ENCODE peak calls at places on chromosomes 7 and 10, in five cellular contexts. One of them, this sample, is unnamed.

GRCh38 chr7:1954366-1955004 is 278.3 kb downstream of the MAD1L1 start:
- DNase-seq in GM23338: no peak
- DNase-seq in heart left ventricle: peak
- DNase-seq in endothelial cell: no peak
- DNase-seq in brain microvascular endothelial cell: no peak
- DNase-seq in this sample: no peak

GRCh38 chr10:24695452-24695851 is 28.2 kb downstream of the ARHGAP21 start:
- DNase-seq in endothelial cell: no peak
- DNase-seq in brain microvascular endothelial cell: no peak
- DNase-seq in GM23338: no peak
- DNase-seq in heart left ventricle: no peak
- DNase-seq in this sample: no peak

GRCh38 chr7:150990416-150991186 is at the start of gene NOS3:
- DNase-seq in endothelial cell: no peak
- DNase-seq in brain microvascular endothelial cell: no peak
- DNase-seq in GM23338: peak
- DNase-seq in heart left ventricle: no peak
- DNase-seq in this sample: no peak

GRCh38 chr10:16867990-16868389 is 50.8 kb upstream of the RSU1 start:
- DNase-seq in GM23338: peak
- DNase-seq in brain microvascular endothelial cell: no peak
- DNase-seq in endothelial cell: no peak
- DNase-seq in heart left ventricle: no peak
- DNase-seq in this sample: no peak

GRCh38 chr10:95246582-95247051 is 44.2 kb downstream of the PDLIM1 start:
- DNase-seq in heart left ventricle: peak
- DNase-seq in GM23338: peak
- DNase-seq in endothelial cell: peak
- DNase-seq in brain microvascular endothelial cell: peak
- DNase-seq in this sample: peak

GRCh38 chr7:128879939-128880746 is 17.5 kb downstream of the ATP6V1F start:
- DNase-seq in brain microvascular endothelial cell: peak
- DNase-seq in GM23338: peak
- DNase-seq in heart left ventricle: peak
- DNase-seq in endothelial cell: peak
- DNase-seq in this sample: peak

GRCh38 chr10:22646291-22646926 is 68.0 kb downstream of the PIP4K2A start:
- DNase-seq in heart left ventricle: no peak
- DNase-seq in endothelial cell: no peak
- DNase-seq in GM23338: no peak
- DNase-seq in brain microvascular endothelial cell: no peak
- DNase-seq in this sample: no peak

GRCh38 chr7:74083117-74083876 is at the start of gene LIMK1:
- DNase-seq in brain microvascular endothelial cell: peak
- DNase-seq in endothelial cell: peak
- DNase-seq in heart left ventricle: peak
- DNase-seq in GM23338: peak
- DNase-seq in this sample: peak

GRCh38 chr10:99926925-99927718 is 82.6 kb downstream of the DNMBP start:
- DNase-seq in heart left ventricle: peak
- DNase-seq in endothelial cell: peak
- DNase-seq in GM23338: no peak
- DNase-seq in brain microvascular endothelial cell: peak
- DNase-seq in this sample: no peak

GRCh38 chr10:34154371-34154770 is 660.7 kb downstream of the PARD3 start:
- DNase-seq in endothelial cell: no peak
- DNase-seq in GM23338: no peak
- DNase-seq in brain microvascular endothelial cell: no peak
- DNase-seq in heart left ventricle: no peak
- DNase-seq in this sample: no peak

GRCh38 chr7:79529214-79529895 is 75.9 kb upstream of the MAGI2 start:
- DNase-seq in GM23338: no peak
- DNase-seq in heart left ventricle: no peak
- DNase-seq in endothelial cell: no peak
- DNase-seq in brain microvascular endothelial cell: no peak
- DNase-seq in this sample: no peak

GRCh38 chr7:158751743-158752142 is 47.1 kb upstream of the NCAPG2 start:
- DNase-seq in GM23338: no peak
- DNase-seq in endothelial cell: no peak
- DNase-seq in heart left ventricle: no peak
- DNase-seq in brain microvascular endothelial cell: no peak
- DNase-seq in this sample: no peak

GRCh38 chr10:11165591-11166543 is 148.2 kb downstream of the CELF2 start:
- DNase-seq in GM23338: peak
- DNase-seq in endothelial cell: peak
- DNase-seq in brain microvascular endothelial cell: no peak
- DNase-seq in heart left ventricle: peak
- DNase-seq in this sample: peak

GRCh38 chr7:6446977-6447588 is 671 bp downstream of the DAGLB start:
- DNase-seq in GM23338: peak
- DNase-seq in brain microvascular endothelial cell: peak
- DNase-seq in endothelial cell: peak
- DNase-seq in heart left ventricle: peak
- DNase-seq in this sample: peak

GRCh38 chr10:17548162-17548561 is 69.0 kb downstream of the HACD1 start:
- DNase-seq in endothelial cell: no peak
- DNase-seq in brain microvascular endothelial cell: no peak
- DNase-seq in GM23338: no peak
- DNase-seq in heart left ventricle: no peak
- DNase-seq in this sample: no peak

GRCh38 chr10:108862691-108863350 is 1060.5 kb downstream of the XPNPEP1 start:
- DNase-seq in endothelial cell: no peak
- DNase-seq in brain microvascular endothelial cell: no peak
- DNase-seq in heart left ventricle: no peak
- DNase-seq in GM23338: no peak
- DNase-seq in this sample: no peak

GRCh38 chr10:93893646-93894515 is at the start of gene SLC35G1:
- DNase-seq in endothelial cell: peak
- DNase-seq in GM23338: peak
- DNase-seq in heart left ventricle: peak
- DNase-seq in brain microvascular endothelial cell: peak
- DNase-seq in this sample: peak

GRCh38 chr7:65953321-65953720 is 28.7 kb downstream of the GUSB start:
- DNase-seq in GM23338: no peak
- DNase-seq in endothelial cell: no peak
- DNase-seq in heart left ventricle: no peak
- DNase-seq in brain microvascular endothelial cell: no peak
- DNase-seq in this sample: no peak

GRCh38 chr7:33040803-33041516 is 21.6 kb downstream of the NT5C3A start:
- DNase-seq in heart left ventricle: no peak
- DNase-seq in GM23338: no peak
- DNase-seq in endothelial cell: no peak
- DNase-seq in brain microvascular endothelial cell: no peak
- DNase-seq in this sample: peak

DNA sequence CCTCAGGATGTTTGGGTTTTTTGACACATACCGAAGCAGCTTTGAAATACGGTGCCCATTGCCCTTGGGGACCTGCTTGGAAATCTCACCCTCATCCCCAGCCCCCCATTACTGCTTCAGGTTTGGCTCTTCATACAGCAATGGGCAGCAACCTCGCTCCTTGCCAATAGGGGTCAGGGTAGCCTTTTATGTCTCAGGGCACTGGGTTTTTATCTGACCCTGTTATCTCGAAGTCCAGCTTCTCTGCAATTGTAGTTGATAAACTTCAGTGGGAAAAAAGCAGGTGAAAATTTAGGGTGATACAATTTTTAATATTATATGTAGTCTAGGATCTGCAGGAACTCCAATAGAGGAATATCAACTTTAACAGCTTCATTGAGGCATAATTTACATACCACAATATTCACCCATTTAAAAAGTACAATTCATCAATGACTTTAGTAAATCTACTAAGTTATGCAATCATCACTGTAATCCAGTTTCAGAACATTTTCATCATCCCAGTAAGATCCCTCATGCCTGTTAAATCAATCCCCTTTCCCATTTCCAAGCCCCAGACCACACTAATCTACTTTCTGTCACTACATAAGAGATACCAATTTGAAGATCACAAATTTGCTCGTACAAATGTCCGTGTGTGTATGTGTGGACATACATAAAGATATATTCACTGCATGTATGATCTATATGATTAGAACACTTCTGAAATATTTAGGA is 386.2 kb downstream of the KCNMA1 start:
- DNase-seq in heart left ventricle: no peak
- DNase-seq in brain microvascular endothelial cell: peak
- DNase-seq in endothelial cell: peak
- DNase-seq in GM23338: peak
- DNase-seq in this sample: no peak
- TF ChIP-seq CTCF in heart left ventricle: peak
- TF ChIP-seq CTCF in brain microvascular endothelial cell: peak
- TF ChIP-seq CTCF in endothelial cell: peak
- TF ChIP-seq CTCF in GM23338: peak
- TF ChIP-seq CTCF in this sample: peak

DNA sequence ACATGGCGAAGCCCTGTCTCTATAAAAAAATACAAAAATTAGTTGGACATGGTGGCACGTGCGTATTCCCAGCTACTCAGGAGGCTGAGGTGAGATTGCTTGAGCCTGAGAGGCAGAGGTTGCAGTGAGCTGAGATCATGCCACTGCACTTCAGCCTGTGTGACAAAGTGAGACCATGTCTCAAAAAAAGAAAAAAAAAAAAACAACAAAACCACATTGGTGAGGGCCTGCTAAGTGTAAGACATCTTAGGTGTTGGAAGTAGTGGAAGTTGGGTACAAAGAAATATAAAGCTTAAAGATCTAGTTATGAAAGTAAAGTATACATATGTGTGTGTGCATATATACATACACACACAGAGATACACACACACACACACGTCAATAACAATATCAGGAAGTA is 228.0 kb downstream of the EXOC4 start:
- DNase-seq in endothelial cell: no peak
- DNase-seq in heart left ventricle: no peak
- DNase-seq in brain microvascular endothelial cell: no peak
- DNase-seq in GM23338: no peak
- DNase-seq in this sample: no peak
- TF ChIP-seq CTCF in endothelial cell: no peak
- TF ChIP-seq CTCF in heart left ventricle: no peak
- TF ChIP-seq CTCF in brain microvascular endothelial cell: no peak
- TF ChIP-seq CTCF in GM23338: no peak
- TF ChIP-seq CTCF in this sample: no peak

GRCh38 chr7:45574521-45575500 is 643 bp downstream of the ADCY1 start:
- DNase-seq in brain microvascular endothelial cell: peak
- DNase-seq in GM23338: peak
- DNase-seq in heart left ventricle: no peak
- DNase-seq in endothelial cell: peak
- DNase-seq in this sample: peak
- TF ChIP-seq CTCF in brain microvascular endothelial cell: peak
- TF ChIP-seq CTCF in GM23338: no peak
- TF ChIP-seq CTCF in heart left ventricle: no peak
- TF ChIP-seq CTCF in endothelial cell: no peak
- TF ChIP-seq CTCF in this sample: no peak

GRCh38 chr10:15719899-15720634 is at the start of gene ITGA8:
- DNase-seq in endothelial cell: peak
- DNase-seq in GM23338: peak
- DNase-seq in heart left ventricle: no peak
- DNase-seq in brain microvascular endothelial cell: peak
- DNase-seq in this sample: peak
- TF ChIP-seq CTCF in endothelial cell: peak
- TF ChIP-seq CTCF in GM23338: peak
- TF ChIP-seq CTCF in heart left ventricle: peak
- TF ChIP-seq CTCF in brain microvascular endothelial cell: peak
- TF ChIP-seq CTCF in this sample: no peak

GRCh38 chr10:84139126-84140035 is at the start of gene GHITM:
- DNase-seq in endothelial cell: peak
- DNase-seq in brain microvascular endothelial cell: peak
- DNase-seq in heart left ventricle: peak
- DNase-seq in GM23338: peak
- DNase-seq in this sample: peak
- TF ChIP-seq CTCF in endothelial cell: peak
- TF ChIP-seq CTCF in brain microvascular endothelial cell: peak
- TF ChIP-seq CTCF in heart left ventricle: peak
- TF ChIP-seq CTCF in GM23338: no peak
- TF ChIP-seq CTCF in this sample: no peak

GRCh38 chr7:15199482-15199881 is 296.9 kb upstream of the DGKB start:
- DNase-seq in GM23338: peak
- DNase-seq in heart left ventricle: no peak
- DNase-seq in endothelial cell: no peak
- DNase-seq in brain microvascular endothelial cell: peak
- DNase-seq in this sample: no peak
- TF ChIP-seq CTCF in GM23338: no peak
- TF ChIP-seq CTCF in heart left ventricle: peak
- TF ChIP-seq CTCF in endothelial cell: peak
- TF ChIP-seq CTCF in brain microvascular endothelial cell: peak
- TF ChIP-seq CTCF in this sample: no peak

This sample was measured in GM13976.